ENCODE peak calls at places on chromosomes 11 and 22, in six cellular contexts. H, F, A, Y, I and S are unnamed samples.

GRCh38 chr22:40397436-40397835 is 27.0 kb downstream of the SGSM3 start:
- DNase-seq in H (no peak), F (peak; percentile 58), A (no peak), Y (no peak), I (no peak), S (no peak)

GRCh38 chr11:111557425-111558111 is 17.0 kb downstream of the LAYN start:
- DNase-seq in H (no peak), F (peak; percentile 61), A (peak; percentile 98), Y (no peak), I (no peak), S (peak; percentile 92)

GRCh38 chr11:111329306-111330204 is 31.2 kb downstream of the POU2AF3 start:
- DNase-seq in H (no peak), F (no peak), A (no peak), Y (no peak), I (peak; percentile 82), S (no peak)

GRCh38 chr11:9777525-9777924 is 113.6 kb downstream of the SWAP70 start:
- DNase-seq in H (no peak), F (no peak), A (no peak), Y (no peak), I (no peak), S (no peak)

GRCh38 chr11:10459029-10459970 is 4.2 kb downstream of the AMPD3 start:
- DNase-seq in H (no peak), F (peak; percentile 11), A (no peak), Y (no peak), I (no peak), S (no peak)

GRCh38 chr11:8720376-8720775 is 37.8 kb downstream of the RPL27A start:
- DNase-seq in H (no peak), F (no peak), A (peak; percentile 25), Y (no peak), I (no peak), S (no peak)

GRCh38 chr11:1310772-1311468 is 1.5 kb upstream of the TOLLIP start:
- DNase-seq in H (no peak), F (no peak), A (no peak), Y (no peak), I (no peak), S (no peak)

GRCh38 chr11:7538466-7539454 is 25.0 kb downstream of the PPFIBP2 start:
- DNase-seq in H (no peak), F (no peak), A (peak; percentile 32), Y (no peak), I (no peak), S (peak; percentile 74)

GRCh38 chr22:41539146-41540005 is 4.9 kb downstream of the POLR3H start:
- DNase-seq in H (no peak), F (no peak), A (no peak), Y (no peak), I (no peak), S (no peak)

GRCh38 chr11:85953491-85954143 is 98.4 kb downstream of the CCDC83 start:
- DNase-seq in H (no peak), F (peak; percentile 97), A (no peak), Y (no peak), I (peak; percentile 55), S (no peak)

GRCh38 chr11:103091441-103091809 is 535 bp downstream of the DCUN1D5 start:
- DNase-seq in H (no peak), F (peak; percentile 52), A (peak; percentile 43), Y (no peak), I (no peak), S (peak; percentile 56)

GRCh38 chr11:68506908-68507307 is 46.4 kb downstream of the PPP6R3 start:
- DNase-seq in H (no peak), F (no peak), A (peak; percentile 34), Y (no peak), I (no peak), S (peak; percentile 13)

GRCh38 chr11:10906521-10906920 is 48.7 kb upstream of the ZBED5 start:
- DNase-seq in H (no peak), F (no peak), A (peak; percentile 49), Y (no peak), I (no peak), S (no peak)

GRCh38 chr11:123122341-123122740 is 60.4 kb upstream of the HSPA8 start:
- DNase-seq in H (peak; percentile 89), F (peak; percentile 91), A (no peak), Y (no peak), I (peak; percentile 38), S (peak; percentile 51)

GRCh38 chr11:78833237-78833636 is 258.6 kb upstream of the NARS2 start:
- DNase-seq in H (no peak), F (no peak), A (no peak), Y (no peak), I (no peak), S (no peak)

GRCh38 chr22:16601437-16602223 is 9.0 kb upstream of the CCT8L2 start:
- DNase-seq in H (no peak), F (no peak), A (no peak), Y (no peak), I (peak; percentile 28), S (peak; percentile 17)

GRCh38 chr22:50118557-50119168 is 28.9 kb downstream of the MOV10L1 start:
- DNase-seq in H (peak; percentile 77), F (peak; percentile 99), A (no peak), Y (no peak), I (peak; percentile 90), S (no peak)

GRCh38 chr11:73401217-73401923 is 25.2 kb downstream of the RELT start:
- DNase-seq in H (no peak), F (no peak), A (no peak), Y (no peak), I (no peak), S (no peak)

GRCh38 chr22:39528080-39528661 is 4.4 kb downstream of the RPS19BP1 start:
- DNase-seq in H (no peak), F (no peak), A (no peak), Y (no peak), I (no peak), S (no peak)

GRCh38 chr11:69003866-69004311 is 9.2 kb downstream of the MRGPRF start:
- DNase-seq in H (no peak), F (no peak), A (no peak), Y (peak; percentile 66), I (peak; percentile 9), S (no peak)

GRCh38 chr11:132402056-132402684 is 1031.8 kb downstream of the NTM start:
- DNase-seq in H (no peak), F (peak; percentile 30), A (peak; percentile 22), Y (no peak), I (no peak), S (peak; percentile 41)

GRCh38 chr22:49081926-49082325 is 745.7 kb downstream of the BRD1 start:
- DNase-seq in H (no peak), F (no peak), A (no peak), Y (no peak), I (no peak), S (no peak)

GRCh38 chr22:22810018-22810427 is 77.6 kb upstream of the IGLL5 start:
- DNase-seq in H (no peak), F (peak; percentile 45), A (no peak), Y (no peak), I (no peak), S (peak; percentile 21)

GRCh38 chr11:74453373-74453975 is 13.9 kb downstream of the KCNE3 start:
- DNase-seq in H (peak; percentile 72), F (peak; percentile 80), A (peak; percentile 87), Y (no peak), I (peak; percentile 61), S (peak; percentile 75)

GRCh38 chr22:32804823-32805585 is 3.5 kb downstream of the TIMP3 start:
- DNase-seq in H (no peak), F (no peak), A (no peak), Y (no peak), I (no peak), S (no peak)

GRCh38 chr11:67050139-67050538 is 6.5 kb upstream of the RHOD start:
- DNase-seq in H (no peak), F (no peak), A (no peak), Y (no peak), I (no peak), S (no peak)
- TF ChIP-seq CTCF in H (no peak), F (no peak), A (peak; percentile 35), Y (no peak), I (no peak), S (no peak)

DNA sequence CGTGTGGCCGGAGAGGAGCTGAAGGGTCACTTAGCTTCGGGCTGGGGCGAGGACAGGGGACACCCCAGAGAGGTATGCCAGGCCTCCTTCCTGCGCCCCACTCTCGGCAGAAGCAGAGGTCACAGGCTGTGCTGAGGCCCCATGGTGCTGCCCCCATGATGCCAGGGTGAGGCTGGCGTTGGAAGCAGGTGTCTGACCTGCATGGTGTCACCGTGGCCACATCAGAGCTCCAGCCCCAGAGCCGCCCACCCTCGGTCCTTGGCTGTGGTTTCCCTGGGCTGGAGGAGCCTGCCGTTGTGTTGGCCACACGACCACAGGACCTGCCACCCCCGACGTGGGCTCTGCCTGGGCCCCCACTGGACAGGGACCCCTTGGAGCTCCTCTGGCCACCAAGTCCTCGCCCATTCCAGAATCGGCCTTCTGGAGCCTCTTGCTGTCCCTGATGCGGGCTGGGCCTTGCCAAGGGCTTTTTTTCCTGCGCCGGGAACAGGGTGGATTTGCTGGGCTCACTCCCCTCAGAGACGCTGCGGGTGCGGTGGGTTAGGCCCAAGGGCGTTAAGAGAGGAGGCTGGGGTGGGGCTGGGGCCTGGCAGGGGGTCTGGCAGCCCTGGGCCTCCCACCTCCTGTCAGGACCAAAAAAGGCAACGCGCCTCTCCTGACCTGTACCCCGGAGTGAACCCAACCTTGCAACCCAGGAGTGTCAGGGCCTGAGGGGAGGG is 8.2 kb upstream of the TSSC4 start:
- DNase-seq in H (no peak), F (no peak), A (no peak), Y (no peak), I (no peak), S (no peak)
- H3K4me3 ChIP-seq in H (no peak overlapping the region), F (no peak overlapping the region), A (no peak overlapping the region), Y (no peak overlapping the region), I (no peak overlapping the region), S (no peak overlapping the region)

GRCh38 chr22:35140879-35141745 is 75.2 kb downstream of the ISX start:
- DNase-seq in H (no peak), F (no peak), A (peak; percentile 18), Y (no peak), I (no peak), S (no peak)
- TF ChIP-seq CTCF in H (no peak), F (no peak), A (peak; percentile 26), Y (no peak), I (no peak), S (no peak)

GRCh38 chr11:35146074-35146521 is 7.1 kb downstream of the CD44 start:
- DNase-seq in H (no peak), F (no peak), A (peak; percentile 54), Y (no peak), I (no peak), S (peak; percentile 94)

GRCh38 chr11:35145249-35145648 is 6.3 kb downstream of the CD44 start:
- DNase-seq in H (no peak), F (no peak), A (peak; percentile 81), Y (no peak), I (no peak), S (no peak)

GRCh38 chr11:35143509-35144102 is 4.6 kb downstream of the CD44 start:
- DNase-seq in H (no peak), F (no peak), A (no peak), Y (no peak), I (no peak), S (peak; percentile 65)

GRCh38 chr11:35144103-35144741 is 5.3 kb downstream of the CD44 start:
- DNase-seq in H (no peak), F (peak; percentile 66), A (peak; percentile 83), Y (no peak), I (no peak), S (peak; percentile 84)

DNA sequence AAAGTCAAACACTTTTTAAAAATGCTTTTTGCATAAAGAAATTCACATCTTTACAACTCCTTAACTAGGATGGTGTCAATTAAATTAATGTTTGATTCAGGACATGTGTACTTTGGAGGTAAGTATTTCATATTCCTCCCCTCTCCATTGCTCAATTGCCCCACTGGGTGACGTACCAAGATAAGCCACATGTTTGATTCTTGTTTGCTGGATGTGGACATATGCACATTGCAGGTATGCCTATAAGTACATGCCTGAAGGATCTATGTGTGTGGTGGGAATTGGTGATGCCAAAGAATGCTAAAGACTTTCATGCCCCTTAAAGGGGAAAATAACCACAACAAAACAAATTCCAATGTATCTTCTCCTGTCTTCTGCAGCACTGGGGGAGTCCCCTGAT is 5.8 kb downstream of the CD44 start:
- DNase-seq in H (no peak), F (peak; percentile 59), A (peak; percentile 41), Y (no peak), I (no peak), S (peak; percentile 75)
- H3K4me3 ChIP-seq in H (no peak overlapping the region), F (no peak overlapping the region), A (peak overlapping the region; percentile 99), Y (peak overlapping the region; percentile 12), I (no peak overlapping the region), S (no peak overlapping the region)